ENCODE peak calls at places on chromosomes 12 and 14, in four cellular contexts. One of them, this sample, is unnamed.
A peak's percentile ranks its signal among the peaks of the same experiment; 100 is the strongest.

GRCh38 chr14:69084023-69084422 is 68.9 kb downstream of the DCAF5 start:
- DNase-seq in HT-29: no peak
- DNase-seq in activated naive CD8-positive, alpha-beta T cell treated with anti-CD3 and anti-CD28 coated beads for 36 hours: no peak
- DNase-seq in cerebellar cortex: no peak
- DNase-seq in this sample: no peak

GRCh38 chr12:40103043-40103442 is 2.8 kb downstream of the SLC2A13 start:
- DNase-seq in activated naive CD8-positive, alpha-beta T cell treated with anti-CD3 and anti-CD28 coated beads for 36 hours: no peak
- DNase-seq in cerebellar cortex: no peak
- DNase-seq in HT-29: no peak
- DNase-seq in this sample: no peak

GRCh38 chr12:51863921-51864700 is 15.6 kb upstream of the FIGNL2 start:
- DNase-seq in cerebellar cortex: peak; percentile 84
- DNase-seq in HT-29: no peak
- DNase-seq in activated naive CD8-positive, alpha-beta T cell treated with anti-CD3 and anti-CD28 coated beads for 36 hours: peak; percentile 61
- DNase-seq in this sample: no peak

GRCh38 chr12:1533205-1533601 is 61.2 kb downstream of the FBXL14 start:
- DNase-seq in activated naive CD8-positive, alpha-beta T cell treated with anti-CD3 and anti-CD28 coated beads for 36 hours: no peak
- DNase-seq in HT-29: no peak
- DNase-seq in cerebellar cortex: peak; percentile 35
- DNase-seq in this sample: no peak

GRCh38 chr14:22752422-22752821 is 14.1 kb upstream of the OXA1L start:
- DNase-seq in HT-29: no peak
- DNase-seq in activated naive CD8-positive, alpha-beta T cell treated with anti-CD3 and anti-CD28 coated beads for 36 hours: no peak
- DNase-seq in cerebellar cortex: no peak
- DNase-seq in this sample: no peak

GRCh38 chr12:54022960-54023884 is 5.0 kb upstream of the HOXC6 start:
- DNase-seq in activated naive CD8-positive, alpha-beta T cell treated with anti-CD3 and anti-CD28 coated beads for 36 hours: no peak
- DNase-seq in cerebellar cortex: no peak
- DNase-seq in HT-29: no peak
- DNase-seq in this sample: no peak

GRCh38 chr12:88052686-88053085 is 23.5 kb upstream of the C12orf50 start:
- DNase-seq in HT-29: peak; percentile 58
- DNase-seq in activated naive CD8-positive, alpha-beta T cell treated with anti-CD3 and anti-CD28 coated beads for 36 hours: no peak
- DNase-seq in cerebellar cortex: peak; percentile 45
- DNase-seq in this sample: peak; percentile 31

GRCh38 chr14:24179961-24180726 is 8.3 kb downstream of the REC8 start:
- DNase-seq in cerebellar cortex: peak; percentile 44
- DNase-seq in activated naive CD8-positive, alpha-beta T cell treated with anti-CD3 and anti-CD28 coated beads for 36 hours: no peak
- DNase-seq in HT-29: no peak
- DNase-seq in this sample: no peak

GRCh38 chr12:101935769-101936741 is 58.7 kb downstream of the DRAM1 start:
- DNase-seq in cerebellar cortex: no peak
- DNase-seq in HT-29: no peak
- DNase-seq in activated naive CD8-positive, alpha-beta T cell treated with anti-CD3 and anti-CD28 coated beads for 36 hours: no peak
- DNase-seq in this sample: no peak

GRCh38 chr14:22268875-22269274 is 320.1 kb downstream of the DAD1 start:
- DNase-seq in cerebellar cortex: no peak
- DNase-seq in HT-29: peak; percentile 37
- DNase-seq in activated naive CD8-positive, alpha-beta T cell treated with anti-CD3 and anti-CD28 coated beads for 36 hours: no peak
- DNase-seq in this sample: no peak

GRCh38 chr14:79179985-79180384 is 1009.8 kb downstream of the NRXN3 start:
- DNase-seq in HT-29: no peak
- DNase-seq in activated naive CD8-positive, alpha-beta T cell treated with anti-CD3 and anti-CD28 coated beads for 36 hours: no peak
- DNase-seq in cerebellar cortex: no peak
- DNase-seq in this sample: no peak

GRCh38 chr14:33475623-33476022 is 475.3 kb downstream of the EGLN3 start:
- DNase-seq in cerebellar cortex: peak; percentile 14
- DNase-seq in HT-29: peak; percentile 38
- DNase-seq in activated naive CD8-positive, alpha-beta T cell treated with anti-CD3 and anti-CD28 coated beads for 36 hours: peak; percentile 0
- DNase-seq in this sample: peak; percentile 65

GRCh38 chr12:121858662-121859572 is at the start of gene HPD:
- DNase-seq in cerebellar cortex: peak; percentile 28
- DNase-seq in activated naive CD8-positive, alpha-beta T cell treated with anti-CD3 and anti-CD28 coated beads for 36 hours: no peak
- DNase-seq in HT-29: no peak
- DNase-seq in this sample: no peak